ENCODE peak calls at places on chromosomes 12 and 14, in five cellular contexts. M is nephron progenitor cell, A is HTR-8/SVneo, T is keratinocyte, I is upper lobe of right lung. Q is an unnamed sample.

GRCh38 chr12:110726708-110727369 is 15.9 kb downstream of the PPP1CC start:
- DNase-seq in A (no peak), M (no peak), I (no peak), T (no peak), Q (no peak)

GRCh38 chr12:123761841-123762714 is at the start of gene DNAH10:
- DNase-seq in I (peak), A (no peak), M (peak), T (no peak), Q (no peak)

GRCh38 chr12:14207946-14208612 is 157.4 kb upstream of the ATF7IP start:
- DNase-seq in M (no peak), T (no peak), A (no peak), I (no peak), Q (no peak)

GRCh38 chr14:33589334-33589733 is 361.5 kb downstream of the EGLN3 start:
- DNase-seq in I (no peak), M (no peak), T (peak), A (peak), Q (peak)

GRCh38 chr14:21911877-21912276 is 238.3 kb upstream of the OR4E1 start:
- DNase-seq in A (no peak), M (no peak), I (no peak), T (no peak), Q (no peak)

GRCh38 chr14:83184531-83184930 is 1650.9 kb upstream of the SEL1L start:
- DNase-seq in A (no peak), M (no peak), I (no peak), T (no peak), Q (no peak)

GRCh38 chr12:41190360-41190759 is 2.2 kb downstream of the PDZRN4 start:
- DNase-seq in M (peak), A (no peak), T (no peak), I (no peak), Q (no peak)

GRCh38 chr12:32148372-32148771 is 41.7 kb downstream of the BICD1 start:
- DNase-seq in A (no peak), M (no peak), I (no peak), T (no peak), Q (no peak)

GRCh38 chr12:120654656-120655055 is 14.2 kb downstream of the CABP1 start:
- DNase-seq in T (no peak), A (no peak), I (no peak), M (no peak), Q (no peak)

GRCh38 chr14:94921870-94922585 is 152.1 kb upstream of the GSC start:
- DNase-seq in A (no peak), M (no peak), T (no peak), I (no peak), Q (no peak)

GRCh38 chr12:80551897-80552296 is 107.9 kb downstream of the PTPRQ start:
- DNase-seq in T (peak), I (no peak), A (peak), M (no peak), Q (peak)

GRCh38 chr14:30638926-30639325 is 16.8 kb downstream of the SCFD1 start:
- DNase-seq in I (no peak), T (no peak), A (no peak), M (no peak), Q (no peak)

GRCh38 chr12:121543786-121544185 is 37.0 kb downstream of the KDM2B start:
- DNase-seq in T (no peak), A (no peak), M (no peak), I (no peak), Q (no peak)

GRCh38 chr12:123488539-123489230 is 30.7 kb downstream of the SNRNP35 start:
- DNase-seq in A (no peak), I (no peak), M (peak), T (no peak), Q (no peak)

GRCh38 chr14:101734241-101734847 is 27.2 kb upstream of the PPP2R5C start:
- DNase-seq in I (no peak), T (no peak), M (no peak), A (no peak), Q (no peak)

GRCh38 chr12:54587315-54587821 is 1.1 kb downstream of the PPP1R1A start:
- DNase-seq in A (no peak), M (no peak), T (no peak), I (no peak), Q (no peak)

GRCh38 chr12:14390885-14391530 is 25.5 kb downstream of the ATF7IP start:
- DNase-seq in T (no peak), I (no peak), M (no peak), A (no peak), Q (no peak)

GRCh38 chr14:32594766-32595165 is 265.7 kb downstream of the AKAP6 start:
- DNase-seq in M (no peak), A (peak), T (no peak), I (no peak), Q (no peak)

GRCh38 chr12:117350140-117350539 is 11.3 kb downstream of the NOS1 start:
- DNase-seq in I (no peak), A (no peak), T (peak), M (no peak), Q (peak)

GRCh38 chr12:32448581-32448980 is 49.2 kb downstream of the FGD4 start:
- DNase-seq in A (no peak), I (no peak), M (no peak), T (no peak), Q (no peak)

GRCh38 chr12:71576546-71576945 is 87.1 kb downstream of the ZFC3H1 start:
- DNase-seq in I (no peak), T (no peak), M (no peak), A (no peak), Q (no peak)

GRCh38 chr12:111643428-111643826 is 42.3 kb downstream of the BRAP start:
- DNase-seq in I (no peak), T (no peak), M (no peak), A (no peak), Q (no peak)

GRCh38 chr12:72982351-72982750 is 710.2 kb downstream of the TRHDE start:
- DNase-seq in M (no peak), A (no peak), T (no peak), I (no peak), Q (no peak)

GRCh38 chr12:53299101-53299453 is 418 bp upstream of the MYG1 start:
- DNase-seq in I (no peak), A (peak), M (no peak), T (no peak), Q (no peak)

GRCh38 chr12:27013606-27014084 is 539 bp downstream of the TM7SF3 start:
- DNase-seq in I (no peak), M (no peak), T (no peak), A (no peak), Q (no peak)

GRCh38 chr14:92632546-92633273 is 115.7 kb downstream of the LGMN start:
- DNase-seq in M (no peak), A (no peak), I (no peak), T (no peak), Q (no peak)

GRCh38 chr12:112166051-112167015 is 41.0 kb downstream of the TRAFD1 start:
- DNase-seq in I (peak), M (no peak), T (no peak), A (no peak), Q (no peak)

Q was measured in epithelial cell of prostate.